ENCODE peak calls at places on chromosomes 5 and 9, in seven cellular contexts. I is HCT116, M is HepG2, A is A549, Y is SK-N-SH, U is GM12878, K is Panc1. S is an unnamed sample.

GRCh38 chr9:95124582-95125359 is 192.7 kb downstream of the FANCC start:
- DNase-seq in I (no peak), M (no peak), A (no peak), Y (peak; percentile 74), U (no peak), K (no peak), S (peak; percentile 57)

GRCh38 chr5:82985763-82986162 is 91.4 kb downstream of the TMEM167A start:
- DNase-seq in I (no peak), M (peak; percentile 68), A (no peak), Y (no peak), U (no peak), K (no peak), S (no peak)

GRCh38 chr5:57834829-57835554 is 352.4 kb upstream of the ACTBL2 start:
- DNase-seq in I (no peak), M (peak; percentile 37), A (no peak), Y (peak; percentile 27), U (no peak), K (no peak), S (peak; percentile 59)

GRCh38 chr9:105309531-105309931 is 65.1 kb downstream of the SLC44A1 start:
- DNase-seq in I (no peak), M (no peak), A (no peak), Y (no peak), U (no peak), K (no peak), S (no peak)

GRCh38 chr9:130929571-130930022 is 9.4 kb downstream of the FIBCD1 start:
- DNase-seq in I (no peak), M (no peak), A (no peak), Y (no peak), U (no peak), K (no peak), S (no peak)

GRCh38 chr5:44638286-44638869 is 170.4 kb upstream of the MRPS30 start:
- DNase-seq in I (peak; percentile 6), M (no peak), A (no peak), Y (no peak), U (no peak), K (no peak), S (peak; percentile 43)

GRCh38 chr9:88749420-88749819 is 214.4 kb downstream of the NXNL2 start:
- DNase-seq in I (no peak), M (no peak), A (no peak), Y (no peak), U (no peak), K (no peak), S (no peak)

GRCh38 chr5:139985733-139986132 is 57.4 kb downstream of the NRG2 start:
- DNase-seq in I (peak; percentile 78), M (peak; percentile 21), A (peak; percentile 31), Y (no peak), U (peak; percentile 20), K (peak; percentile 89), S (no peak)

GRCh38 chr5:165559645-165560044 is 2054.2 kb downstream of the MAT2B start:
- DNase-seq in I (no peak), M (no peak), A (no peak), Y (no peak), U (no peak), K (no peak), S (no peak)

GRCh38 chr5:93723005-93723404 is 18.4 kb downstream of the POU5F2 start:
- DNase-seq in I (no peak), M (no peak), A (no peak), Y (no peak), U (no peak), K (no peak), S (no peak)

GRCh38 chr5:150625164-150625535 is 15.3 kb upstream of the SYNPO start:
- DNase-seq in I (no peak), M (no peak), A (no peak), Y (no peak), U (no peak), K (no peak), S (peak; percentile 34)

GRCh38 chr5:142175461-142176142 is 67.0 kb downstream of the NDFIP1 start:
- DNase-seq in I (no peak), M (no peak), A (no peak), Y (no peak), U (no peak), K (no peak), S (no peak)

GRCh38 chr9:121538221-121538620 is 38.6 kb upstream of the GGTA1 start:
- DNase-seq in I (peak; percentile 48), M (peak; percentile 23), A (no peak), Y (peak; percentile 56), U (no peak), K (no peak), S (peak; percentile 56)

GRCh38 chr5:82345108-82345507 is 67.0 kb upstream of the RPS23 start:
- DNase-seq in I (no peak), M (no peak), A (no peak), Y (no peak), U (no peak), K (no peak), S (no peak)

GRCh38 chr5:66113160-66113559 is 30.9 kb upstream of the SREK1 start:
- DNase-seq in I (peak; percentile 33), M (peak; percentile 5), A (no peak), Y (no peak), U (no peak), K (peak; percentile 10), S (no peak)

GRCh38 chr9:104068546-104068945 is 25.6 kb upstream of the SMC2 start:
- DNase-seq in I (no peak), M (no peak), A (no peak), Y (no peak), U (no peak), K (no peak), S (no peak)

GRCh38 chr9:5629312-5630037 is 568 bp downstream of the RIC1 start:
- DNase-seq in I (no peak), M (no peak), A (peak; percentile 23), Y (peak; percentile 69), U (no peak), K (no peak), S (peak; percentile 45)

GRCh38 chr5:32428426-32428825 is 16.1 kb downstream of the ZFR start:
- DNase-seq in I (no peak), M (no peak), A (no peak), Y (no peak), U (no peak), K (no peak), S (no peak)

GRCh38 chr9:132513416-132513815 is 69.0 kb upstream of the BARHL1 start:
- DNase-seq in I (no peak), M (no peak), A (no peak), Y (no peak), U (no peak), K (no peak), S (no peak)

GRCh38 chr5:43255704-43256103 is 57.5 kb downstream of the HMGCS1 start:
- DNase-seq in I (no peak), M (no peak), A (no peak), Y (no peak), U (no peak), K (no peak), S (no peak)

GRCh38 chr9:34318163-34318790 is 10.8 kb downstream of the KIF24 start:
- DNase-seq in I (no peak), M (no peak), A (no peak), Y (no peak), U (no peak), K (no peak), S (no peak)

GRCh38 chr5:1152156-1152555 is 40.3 kb upstream of the SLC12A7 start:
- DNase-seq in I (no peak), M (no peak), A (no peak), Y (no peak), U (no peak), K (no peak), S (no peak)

GRCh38 chr9:72160446-72161123 is 11.3 kb downstream of the GDA start:
- DNase-seq in I (no peak), M (no peak), A (no peak), Y (no peak), U (no peak), K (no peak), S (no peak)
- H3K4me1 ChIP-seq in I (peaks cover 27% of the 10 kb centered on the region), M (peaks cover 2% of the 10 kb centered on the region), A (peaks cover 7% of the 10 kb centered on the region), Y (no peaks in the 10 kb centered on the region), U (no peaks in the 10 kb centered on the region), K (no peaks in the 10 kb centered on the region), S (no peaks in the 10 kb centered on the region)

DNA sequence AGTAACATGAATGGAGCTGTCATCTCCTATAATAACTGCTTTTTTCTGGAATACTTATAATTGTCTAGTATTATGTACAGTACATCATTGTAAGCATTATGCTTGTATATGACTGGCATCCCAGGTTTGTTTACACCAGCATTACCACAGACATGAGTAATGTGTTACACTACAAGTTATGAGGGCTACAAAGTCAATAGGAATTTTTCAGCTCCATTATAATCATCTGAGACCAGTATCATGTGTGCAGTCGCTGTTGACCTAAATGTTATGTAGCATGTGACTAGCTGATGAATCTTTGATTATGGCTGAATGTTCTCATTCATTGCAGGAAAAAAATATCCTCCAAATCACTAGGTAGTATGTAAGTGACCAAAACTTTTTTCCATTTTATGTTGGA is 2.2 kb downstream of the ZCCHC9 start:
- DNase-seq in I (no peak), M (peak; percentile 20), A (no peak), Y (no peak), U (no peak), K (peak; percentile 93), S (no peak)
- TF ChIP-seq REST in I (no peak), M (no peak), A (no peak), Y (no peak), U (no peak), K (no peak), S (no peak)

GRCh38 chr9:110847661-110848060 is 179.1 kb downstream of the MUSK start:
- DNase-seq in I (no peak), M (no peak), A (no peak), Y (no peak), U (no peak), K (no peak), S (no peak)

GRCh38 chr9:110850401-110851135 is 182.0 kb downstream of the MUSK start:
- DNase-seq in I (no peak), M (no peak), A (no peak), Y (no peak), U (no peak), K (no peak), S (no peak)
- H3K4me1 ChIP-seq in I (no peaks in the 10 kb centered on the region), M (no peaks in the 10 kb centered on the region), A (peaks cover 3% of the 10 kb centered on the region), Y (no peaks in the 10 kb centered on the region), U (no peaks in the 10 kb centered on the region), K (no peaks in the 10 kb centered on the region), S (no peaks in the 10 kb centered on the region)

GRCh38 chr5:124880903-124881302 is 134.5 kb upstream of the ZNF608 start:
- DNase-seq in I (no peak), M (no peak), A (no peak), Y (no peak), U (no peak), K (no peak), S (no peak)

GRCh38 chr5:124876983-124877382 is 130.5 kb upstream of the ZNF608 start:
- DNase-seq in I (no peak), M (no peak), A (no peak), Y (no peak), U (no peak), K (no peak), S (no peak)

GRCh38 chr5:124878583-124879345 is 132.3 kb upstream of the ZNF608 start:
- DNase-seq in I (no peak), M (no peak), A (no peak), Y (no peak), U (no peak), K (no peak), S (no peak)

GRCh38 chr5:124876564-124876963 is 130.1 kb upstream of the ZNF608 start:
- DNase-seq in I (no peak), M (no peak), A (no peak), Y (no peak), U (no peak), K (no peak), S (no peak)

GRCh38 chr5:124877501-124878146 is 131.2 kb upstream of the ZNF608 start:
- DNase-seq in I (no peak), M (no peak), A (no peak), Y (no peak), U (no peak), K (no peak), S (no peak)
- TF ChIP-seq REST in I (no peak), M (no peak), A (no peak), Y (no peak), U (no peak), K (no peak), S (no peak)